ENCODE peak calls at places on chromosomes 16 and 17, in seven cellular contexts. M is upper lobe of right lung, O is ascending aorta, K is DND-41, S is fibroblast of lung, C is Peyer's patch, W is A549. D is an unnamed sample.
A peak's percentile ranks its signal among the peaks of the same experiment; 100 is the strongest.

GRCh38 chr17:77287432-77288068 is 146.8 kb downstream of the SEC14L1 start:
- DNase-seq in M (no peak), O (no peak), K (no peak), S (peak; percentile 90), C (peak; percentile 83), W (peak; percentile 95), D (peak; percentile 90)

GRCh38 chr17:16352303-16352837 is 899 bp downstream of the CENPV start:
- DNase-seq in M (peak; percentile 65), O (no peak), K (peak; percentile 59), S (peak; percentile 36), C (peak; percentile 71), W (peak; percentile 62), D (no peak)

GRCh38 chr16:23694707-23695373 is 16.2 kb downstream of the PLK1 start:
- DNase-seq in M (no peak), O (no peak), K (no peak), S (peak; percentile 33), C (no peak), W (no peak), D (no peak)

GRCh38 chr16:25586826-25587225 is 104.9 kb upstream of the HS3ST4 start:
- DNase-seq in M (no peak), O (no peak), K (no peak), S (no peak), C (no peak), W (no peak), D (no peak)

GRCh38 chr17:882827-883585 is 96.6 kb downstream of the NXN start:
- DNase-seq in M (no peak), O (no peak), K (no peak), S (peak; percentile 88), C (peak; percentile 52), W (no peak), D (peak; percentile 82)

GRCh38 chr17:2595736-2596135 is 2.3 kb downstream of the PAFAH1B1 start:
- DNase-seq in M (no peak), O (no peak), K (no peak), S (peak; percentile 14), C (no peak), W (no peak), D (no peak)

GRCh38 chr17:42598905-42599304 is 10.3 kb downstream of the RETREG3 start:
- DNase-seq in M (peak; percentile 57), O (no peak), K (no peak), S (no peak), C (no peak), W (no peak), D (no peak)

GRCh38 chr17:83099570-83100181 is 20.3 kb downstream of the METRNL start:
- DNase-seq in M (no peak), O (no peak), K (peak; percentile 28), S (peak; percentile 20), C (peak; percentile 65), W (no peak), D (no peak)

GRCh38 chr16:17412221-17412620 is 58.5 kb downstream of the XYLT1 start:
- DNase-seq in M (no peak), O (no peak), K (no peak), S (peak; percentile 24), C (no peak), W (no peak), D (no peak)

GRCh38 chr16:13403326-13403725 is 501.9 kb downstream of the SHISA9 start:
- DNase-seq in M (no peak), O (no peak), K (no peak), S (no peak), C (no peak), W (no peak), D (no peak)

GRCh38 chr16:3434373-3434772 is 8.9 kb downstream of the ZNF597 start:
- DNase-seq in M (no peak), O (no peak), K (no peak), S (no peak), C (no peak), W (no peak), D (no peak)

GRCh38 chr16:87369117-87369775 is 14.3 kb downstream of the FBXO31 start:
- DNase-seq in M (no peak), O (no peak), K (no peak), S (no peak), C (no peak), W (no peak), D (no peak)

GRCh38 chr17:76265624-76266243 is 586 bp downstream of the UBALD2 start:
- DNase-seq in M (peak; percentile 84), O (no peak), K (peak; percentile 64), S (peak; percentile 47), C (peak; percentile 80), W (peak; percentile 53), D (no peak)

GRCh38 chr16:31421587-31421986 is 6.6 kb downstream of the COX6A2 start:
- DNase-seq in M (peak; percentile 21), O (no peak), K (no peak), S (no peak), C (peak; percentile 72), W (no peak), D (no peak)

GRCh38 chr17:75649687-75650086 is 16.5 kb downstream of the SMIM5 start:
- DNase-seq in M (peak; percentile 33), O (no peak), K (no peak), S (no peak), C (no peak), W (no peak), D (peak; percentile 69)

GRCh38 chr17:78572277-78573205 is 4.7 kb downstream of the DNAH17 start:
- DNase-seq in M (no peak), O (no peak), K (no peak), S (no peak), C (peak; percentile 54), W (no peak), D (no peak)

GRCh38 chr17:38897176-38897575 is 27.3 kb downstream of the LASP1 start:
- DNase-seq in M (no peak), O (no peak), K (no peak), S (no peak), C (peak; percentile 79), W (no peak), D (no peak)

GRCh38 chr17:82390015-82390859 is 18.7 kb downstream of the UTS2R start:
- DNase-seq in M (no peak), O (no peak), K (no peak), S (no peak), C (no peak), W (no peak), D (peak; percentile 61)

GRCh38 chr17:64183815-64184397 is 54.0 kb upstream of the ERN1 start:
- DNase-seq in M (no peak), O (no peak), K (no peak), S (peak; percentile 22), C (no peak), W (no peak), D (no peak)

DNA sequence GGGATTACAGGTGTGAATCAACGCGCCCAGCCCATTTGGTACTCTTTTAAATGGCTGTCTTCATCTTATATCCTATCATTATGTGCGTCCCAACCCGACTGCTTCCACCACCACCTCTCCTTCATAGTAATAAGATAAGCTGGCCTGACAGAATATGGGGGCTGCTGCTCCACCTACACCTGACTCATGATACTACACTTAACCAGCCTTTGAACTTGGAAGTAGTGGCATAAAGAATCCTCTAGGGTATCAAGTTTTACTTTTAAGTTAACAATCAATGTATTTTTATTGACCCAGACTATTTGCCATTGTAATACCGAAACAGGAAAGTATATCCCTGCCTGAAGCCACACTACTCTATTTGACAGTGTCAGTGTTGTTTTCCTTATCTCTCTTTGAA is 18.8 kb downstream of the PDZD9 start:
- DNase-seq in M (no peak), O (no peak), K (no peak), S (no peak), C (no peak), W (no peak), D (no peak)
- TF ChIP-seq CTCF in M (no peak), O (no peak), K (no peak), S (no peak), C (no peak), W (no peak), D (no peak)

GRCh38 chr17:59300941-59301340 is 30.5 kb upstream of the YPEL2 start:
- DNase-seq in M (no peak), O (no peak), K (no peak), S (no peak), C (no peak), W (no peak), D (no peak)

GRCh38 chr17:59292174-59292523 is 39.3 kb upstream of the YPEL2 start:
- DNase-seq in M (no peak), O (no peak), K (no peak), S (no peak), C (no peak), W (no peak), D (no peak)

GRCh38 chr17:59299400-59300092 is 31.9 kb upstream of the YPEL2 start:
- DNase-seq in M (no peak), O (no peak), K (no peak), S (no peak), C (no peak), W (no peak), D (no peak)

GRCh38 chr17:59298512-59298911 is 32.9 kb upstream of the YPEL2 start:
- DNase-seq in M (no peak), O (no peak), K (no peak), S (no peak), C (no peak), W (no peak), D (no peak)

DNA sequence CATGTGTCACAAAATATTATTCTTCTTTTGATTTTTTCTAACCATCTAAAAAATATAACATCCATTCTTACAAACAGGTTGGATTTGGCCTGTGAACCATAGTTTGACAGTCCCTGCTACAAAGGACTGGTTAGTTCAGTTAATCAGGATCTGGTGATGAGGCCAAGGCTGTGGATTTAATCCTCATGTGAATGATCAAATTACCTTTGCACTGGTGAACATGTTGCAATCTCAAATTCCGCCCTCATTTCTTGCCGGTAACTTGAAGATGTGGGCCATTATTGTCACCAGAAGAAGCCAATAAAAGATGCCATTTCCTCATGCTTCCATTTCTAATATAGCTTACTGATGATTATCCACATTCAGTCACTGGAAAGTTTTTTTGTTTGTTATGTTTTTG is 35.3 kb upstream of the YPEL2 start:
- DNase-seq in M (no peak), O (no peak), K (no peak), S (no peak), C (peak; percentile 52), W (no peak), D (no peak)
- H3K27ac ChIP-seq in M (no peak overlapping the region), O (no peak overlapping the region), K (no peak overlapping the region), S (no peak overlapping the region), C (no peak overlapping the region), W (no peak overlapping the region), D (no peak overlapping the region)

GRCh38 chr16:11276880-11277593 is 757 bp upstream of the PRM2 start:
- DNase-seq in M (no peak), O (no peak), K (no peak), S (peak; percentile 12), C (no peak), W (no peak), D (no peak)
- TF ChIP-seq CTCF in M (no peak), O (no peak), K (no peak), S (no peak), C (no peak), W (no peak), D (no peak)

DNA sequence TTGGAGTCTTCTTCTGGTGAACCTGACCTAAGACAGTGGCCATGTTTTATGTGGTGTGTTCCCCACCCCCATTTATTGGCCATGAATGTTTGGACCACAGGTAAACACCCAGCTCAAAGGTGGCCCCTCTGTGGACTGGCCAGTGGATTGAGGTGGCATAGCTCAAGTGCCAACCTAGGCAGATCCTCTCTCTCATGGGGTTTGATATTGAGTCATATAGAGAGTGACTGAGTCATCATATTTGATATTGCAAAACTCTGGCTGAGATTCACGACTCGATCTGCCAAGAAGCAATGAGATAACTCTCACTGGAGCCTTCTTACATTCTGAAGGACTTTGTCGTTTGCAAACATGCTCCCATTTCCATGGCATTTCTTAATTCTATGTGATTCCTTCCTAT is 10.5 kb upstream of the TEKT3 start:
- DNase-seq in M (no peak), O (no peak), K (no peak), S (peak; percentile 92), C (peak; percentile 75), W (peak; percentile 76), D (no peak)
- H3K27ac ChIP-seq in M (no peak overlapping the region), O (no peak overlapping the region), K (no peak overlapping the region), S (no peak overlapping the region), C (peak overlapping the region; percentile 12), W (peak overlapping the region; percentile 24), D (no peak overlapping the region)